ENCODE peak calls at places on chromosomes 13 and 19, in nine cellular contexts. One of them, this sample, is unnamed.

GRCh38 chr13:63107163-63107935 is 1691.7 kb upstream of the PCDH20 start:
- DNase-seq in AG04450: peak
- DNase-seq in renal cortical epithelial cell: no peak
- DNase-seq in aorta: no peak
- DNase-seq in transverse colon: no peak
- DNase-seq in psoas muscle: no peak
- DNase-seq in RWPE2: no peak
- DNase-seq in cardiac muscle cell: no peak
- DNase-seq in IMR-90: peak
- DNase-seq in this sample: no peak

GRCh38 chr19:9673912-9674668 is 810 bp downstream of the ZNF562 start:
- DNase-seq in psoas muscle: no peak
- DNase-seq in renal cortical epithelial cell: peak
- DNase-seq in cardiac muscle cell: no peak
- DNase-seq in IMR-90: peak
- DNase-seq in RWPE2: no peak
- DNase-seq in transverse colon: no peak
- DNase-seq in aorta: no peak
- DNase-seq in AG04450: no peak
- DNase-seq in this sample: no peak

GRCh38 chr19:22530042-22530441 is 104.1 kb upstream of the ZNF492 start:
- DNase-seq in AG04450: no peak
- DNase-seq in IMR-90: no peak
- DNase-seq in aorta: no peak
- DNase-seq in renal cortical epithelial cell: no peak
- DNase-seq in cardiac muscle cell: no peak
- DNase-seq in psoas muscle: no peak
- DNase-seq in transverse colon: no peak
- DNase-seq in RWPE2: no peak
- DNase-seq in this sample: no peak

GRCh38 chr13:46178821-46179220 is 3.2 kb downstream of the LCP1 start:
- DNase-seq in aorta: no peak
- DNase-seq in renal cortical epithelial cell: no peak
- DNase-seq in IMR-90: no peak
- DNase-seq in AG04450: no peak
- DNase-seq in cardiac muscle cell: no peak
- DNase-seq in transverse colon: no peak
- DNase-seq in RWPE2: no peak
- DNase-seq in psoas muscle: no peak
- DNase-seq in this sample: no peak

GRCh38 chr19:48689438-48689837 is 6.3 kb upstream of the FUT2 start:
- DNase-seq in transverse colon: no peak
- DNase-seq in psoas muscle: no peak
- DNase-seq in cardiac muscle cell: no peak
- DNase-seq in RWPE2: no peak
- DNase-seq in renal cortical epithelial cell: no peak
- DNase-seq in IMR-90: no peak
- DNase-seq in AG04450: no peak
- DNase-seq in aorta: no peak
- DNase-seq in this sample: no peak

GRCh38 chr19:30695171-30695875 is 323.1 kb downstream of the ZNF536 start:
- DNase-seq in renal cortical epithelial cell: no peak
- DNase-seq in transverse colon: no peak
- DNase-seq in AG04450: no peak
- DNase-seq in RWPE2: no peak
- DNase-seq in psoas muscle: no peak
- DNase-seq in IMR-90: no peak
- DNase-seq in cardiac muscle cell: peak
- DNase-seq in aorta: no peak
- DNase-seq in this sample: peak

GRCh38 chr19:29104605-29105241 is 108.2 kb downstream of the UQCRFS1 start:
- DNase-seq in psoas muscle: no peak
- DNase-seq in transverse colon: no peak
- DNase-seq in renal cortical epithelial cell: no peak
- DNase-seq in cardiac muscle cell: no peak
- DNase-seq in aorta: no peak
- DNase-seq in IMR-90: no peak
- DNase-seq in AG04450: no peak
- DNase-seq in RWPE2: no peak
- DNase-seq in this sample: no peak

GRCh38 chr19:49339364-49340068 is 4.3 kb downstream of the CD37 start:
- DNase-seq in cardiac muscle cell: peak
- DNase-seq in transverse colon: peak
- DNase-seq in RWPE2: peak
- DNase-seq in psoas muscle: peak
- DNase-seq in renal cortical epithelial cell: peak
- DNase-seq in AG04450: peak
- DNase-seq in aorta: peak
- DNase-seq in IMR-90: peak
- DNase-seq in this sample: peak

GRCh38 chr13:99273128-99273527 is 14.9 kb upstream of the GPR18 start:
- DNase-seq in IMR-90: no peak
- DNase-seq in transverse colon: no peak
- DNase-seq in renal cortical epithelial cell: no peak
- DNase-seq in cardiac muscle cell: peak
- DNase-seq in psoas muscle: no peak
- DNase-seq in AG04450: no peak
- DNase-seq in aorta: no peak
- DNase-seq in RWPE2: no peak
- DNase-seq in this sample: no peak

GRCh38 chr13:80665792-80666333 is 324.9 kb upstream of the SPRY2 start:
- DNase-seq in transverse colon: no peak
- DNase-seq in IMR-90: no peak
- DNase-seq in renal cortical epithelial cell: no peak
- DNase-seq in aorta: no peak
- DNase-seq in psoas muscle: no peak
- DNase-seq in AG04450: no peak
- DNase-seq in cardiac muscle cell: no peak
- DNase-seq in RWPE2: no peak
- DNase-seq in this sample: no peak

GRCh38 chr13:104008571-104009435 is 942.6 kb upstream of the SLC10A2 start:
- DNase-seq in psoas muscle: no peak
- DNase-seq in AG04450: peak
- DNase-seq in cardiac muscle cell: no peak
- DNase-seq in renal cortical epithelial cell: peak
- DNase-seq in IMR-90: peak
- DNase-seq in aorta: no peak
- DNase-seq in transverse colon: no peak
- DNase-seq in RWPE2: no peak
- DNase-seq in this sample: no peak

GRCh38 chr19:43726736-43727592 is 11.1 kb downstream of the IRGC start:
- DNase-seq in transverse colon: no peak
- DNase-seq in AG04450: no peak
- DNase-seq in psoas muscle: no peak
- DNase-seq in RWPE2: no peak
- DNase-seq in IMR-90: no peak
- DNase-seq in aorta: no peak
- DNase-seq in renal cortical epithelial cell: no peak
- DNase-seq in cardiac muscle cell: no peak
- DNase-seq in this sample: peak

GRCh38 chr19:32318884-32319520 is 26.4 kb upstream of the ZNF507 start:
- DNase-seq in psoas muscle: no peak
- DNase-seq in renal cortical epithelial cell: peak
- DNase-seq in AG04450: no peak
- DNase-seq in transverse colon: no peak
- DNase-seq in RWPE2: no peak
- DNase-seq in IMR-90: no peak
- DNase-seq in aorta: no peak
- DNase-seq in cardiac muscle cell: peak
- DNase-seq in this sample: no peak

GRCh38 chr19:48102870-48103751 is 7.5 kb downstream of the PLA2G4C start:
- DNase-seq in aorta: no peak
- DNase-seq in renal cortical epithelial cell: peak
- DNase-seq in IMR-90: peak
- DNase-seq in cardiac muscle cell: peak
- DNase-seq in RWPE2: no peak
- DNase-seq in psoas muscle: no peak
- DNase-seq in transverse colon: peak
- DNase-seq in AG04450: no peak
- DNase-seq in this sample: no peak

GRCh38 chr13:40874138-40874776 is 84.8 kb downstream of the SLC25A15 start:
- DNase-seq in renal cortical epithelial cell: no peak
- DNase-seq in RWPE2: no peak
- DNase-seq in psoas muscle: no peak
- DNase-seq in cardiac muscle cell: no peak
- DNase-seq in IMR-90: no peak
- DNase-seq in AG04450: no peak
- DNase-seq in transverse colon: no peak
- DNase-seq in aorta: no peak
- DNase-seq in this sample: no peak

GRCh38 chr13:36038785-36039415 is 92.3 kb downstream of the DCLK1 start:
- DNase-seq in AG04450: no peak
- DNase-seq in renal cortical epithelial cell: no peak
- DNase-seq in aorta: no peak
- DNase-seq in IMR-90: no peak
- DNase-seq in transverse colon: no peak
- DNase-seq in psoas muscle: no peak
- DNase-seq in cardiac muscle cell: no peak
- DNase-seq in RWPE2: no peak
- DNase-seq in this sample: no peak

GRCh38 chr13:73913043-73913740 is 221.0 kb downstream of the KLF12 start:
- DNase-seq in aorta: no peak
- DNase-seq in IMR-90: peak
- DNase-seq in AG04450: no peak
- DNase-seq in cardiac muscle cell: no peak
- DNase-seq in renal cortical epithelial cell: peak
- DNase-seq in RWPE2: no peak
- DNase-seq in psoas muscle: no peak
- DNase-seq in transverse colon: no peak
- DNase-seq in this sample: no peak

GRCh38 chr19:10971107-10971715 is 10.4 kb downstream of the SMARCA4 start:
- DNase-seq in psoas muscle: no peak
- DNase-seq in transverse colon: no peak
- DNase-seq in IMR-90: no peak
- DNase-seq in cardiac muscle cell: no peak
- DNase-seq in RWPE2: no peak
- DNase-seq in renal cortical epithelial cell: no peak
- DNase-seq in AG04450: no peak
- DNase-seq in aorta: no peak
- DNase-seq in this sample: no peak

GRCh38 chr13:43879323-43880181 is at the start of the genes CCDC122 and LACC1:
- DNase-seq in cardiac muscle cell: peak
- DNase-seq in transverse colon: peak
- DNase-seq in IMR-90: peak
- DNase-seq in psoas muscle: peak
- DNase-seq in renal cortical epithelial cell: peak
- DNase-seq in RWPE2: peak
- DNase-seq in AG04450: peak
- DNase-seq in aorta: peak
- DNase-seq in this sample: peak

GRCh38 chr13:24279706-24280105 is 29.7 kb upstream of the C1QTNF9 start:
- DNase-seq in aorta: no peak
- DNase-seq in AG04450: no peak
- DNase-seq in IMR-90: no peak
- DNase-seq in cardiac muscle cell: no peak
- DNase-seq in psoas muscle: no peak
- DNase-seq in RWPE2: no peak
- DNase-seq in transverse colon: no peak
- DNase-seq in renal cortical epithelial cell: peak
- DNase-seq in this sample: no peak

GRCh38 chr13:97275265-97275664 is 53.1 kb downstream of the MBNL2 start:
- DNase-seq in aorta: no peak
- DNase-seq in RWPE2: no peak
- DNase-seq in renal cortical epithelial cell: peak
- DNase-seq in transverse colon: no peak
- DNase-seq in psoas muscle: no peak
- DNase-seq in cardiac muscle cell: no peak
- DNase-seq in AG04450: no peak
- DNase-seq in IMR-90: peak
- DNase-seq in this sample: no peak

GRCh38 chr13:60351326-60351725 is 45.7 kb upstream of the TDRD3 start:
- DNase-seq in transverse colon: no peak
- DNase-seq in aorta: no peak
- DNase-seq in IMR-90: peak
- DNase-seq in cardiac muscle cell: no peak
- DNase-seq in RWPE2: no peak
- DNase-seq in psoas muscle: no peak
- DNase-seq in renal cortical epithelial cell: peak
- DNase-seq in AG04450: peak
- DNase-seq in this sample: no peak

GRCh38 chr13:109166807-109167206 is 537.4 kb downstream of the MYO16 start:
- DNase-seq in transverse colon: no peak
- DNase-seq in cardiac muscle cell: no peak
- DNase-seq in AG04450: no peak
- DNase-seq in RWPE2: no peak
- DNase-seq in renal cortical epithelial cell: no peak
- DNase-seq in IMR-90: no peak
- DNase-seq in psoas muscle: no peak
- DNase-seq in aorta: no peak
- DNase-seq in this sample: no peak